ENCODE peak calls at places on chromosomes 5 and 9, in ten cellular contexts. V is AG04449, T is psoas muscle, B is dorsolateral prefrontal cortex, U is GM12865, S is hepatocyte, R is kidney epithelial cell, M is fibroblast of pulmonary artery, G is spleen, X is fibroblast of the aortic adventitia. H is an unnamed sample.

GRCh38 chr5:386432-387341 is 56.3 kb upstream of the EXOC3 start:
- DNase-seq in V (no peak), T (no peak), B (no peak), U (no peak), S (peak; percentile 34), R (no peak), M (peak; percentile 46), G (no peak), X (peak; percentile 45), H (no peak)

GRCh38 chr9:33202552-33203300 is 35.6 kb upstream of the B4GALT1 start:
- DNase-seq in V (no peak), T (peak; percentile 41), B (no peak), U (peak; percentile 87), S (no peak), R (no peak), M (peak; percentile 73), G (peak; percentile 84), X (peak; percentile 83), H (no peak)

GRCh38 chr9:134025606-134026541 is 593 bp downstream of the BRD3OS start:
- DNase-seq in V (no peak), T (peak; percentile 39), B (no peak), U (peak; percentile 64), S (peak; percentile 77), R (no peak), M (peak; percentile 33), G (no peak), X (peak; percentile 33), H (peak; percentile 72)

GRCh38 chr5:95358858-95359257 is 32.3 kb upstream of the FAM81B start:
- DNase-seq in V (no peak), T (no peak), B (no peak), U (no peak), S (no peak), R (no peak), M (no peak), G (no peak), X (no peak), H (no peak)

GRCh38 chr5:176768174-176768970 is 42.0 kb upstream of the UNC5A start:
- DNase-seq in V (no peak), T (no peak), B (no peak), U (no peak), S (no peak), R (no peak), M (no peak), G (peak; percentile 27), X (no peak), H (no peak)

GRCh38 chr5:43315262-43315661 is 2.0 kb upstream of the HMGCS1 start:
- DNase-seq in V (no peak), T (no peak), B (no peak), U (peak; percentile 18), S (peak; percentile 57), R (peak; percentile 62), M (peak; percentile 25), G (no peak), X (no peak), H (no peak)

GRCh38 chr9:126615791-126616447 is 2.2 kb downstream of the LMX1B start:
- DNase-seq in V (no peak), T (no peak), B (no peak), U (no peak), S (no peak), R (no peak), M (no peak), G (no peak), X (no peak), H (peak; percentile 22)

GRCh38 chr9:81303658-81304057 is 385.7 kb downstream of the TLE1 start:
- DNase-seq in V (no peak), T (no peak), B (no peak), U (no peak), S (no peak), R (no peak), M (no peak), G (no peak), X (no peak), H (no peak)

GRCh38 chr5:139513852-139514485 is 31.4 kb upstream of the STING1 start:
- DNase-seq in V (no peak), T (no peak), B (peak; percentile 45), U (no peak), S (no peak), R (no peak), M (no peak), G (peak; percentile 54), X (no peak), H (no peak)

GRCh38 chr9:19087601-19088000 is 15.1 kb downstream of the HAUS6 start:
- DNase-seq in V (no peak), T (no peak), B (no peak), U (no peak), S (no peak), R (peak; percentile 80), M (peak; percentile 31), G (no peak), X (peak; percentile 9), H (no peak)

GRCh38 chr9:95336281-95336680 is 18.8 kb upstream of the FANCC start:
- DNase-seq in V (no peak), T (no peak), B (no peak), U (peak; percentile 37), S (peak; percentile 22), R (no peak), M (peak; percentile 17), G (no peak), X (peak; percentile 20), H (no peak)

GRCh38 chr5:34480810-34481528 is 175.2 kb upstream of the RAI14 start:
- DNase-seq in V (no peak), T (no peak), B (no peak), U (peak; percentile 40), S (no peak), R (no peak), M (no peak), G (no peak), X (no peak), H (no peak)

GRCh38 chr5:34476941-34477565 is 179.1 kb upstream of the RAI14 start:
- DNase-seq in V (no peak), T (no peak), B (no peak), U (no peak), S (no peak), R (no peak), M (no peak), G (no peak), X (no peak), H (no peak)

GRCh38 chr5:34474573-34475021 is 181.5 kb upstream of the RAI14 start:
- DNase-seq in V (no peak), T (no peak), B (no peak), U (peak; percentile 62), S (peak; percentile 66), R (no peak), M (peak; percentile 82), G (no peak), X (peak; percentile 81), H (no peak)

GRCh38 chr5:34469971-34470370 is 186.2 kb upstream of the RAI14 start:
- DNase-seq in V (no peak), T (no peak), B (no peak), U (no peak), S (no peak), R (no peak), M (no peak), G (no peak), X (no peak), H (no peak)

DNA sequence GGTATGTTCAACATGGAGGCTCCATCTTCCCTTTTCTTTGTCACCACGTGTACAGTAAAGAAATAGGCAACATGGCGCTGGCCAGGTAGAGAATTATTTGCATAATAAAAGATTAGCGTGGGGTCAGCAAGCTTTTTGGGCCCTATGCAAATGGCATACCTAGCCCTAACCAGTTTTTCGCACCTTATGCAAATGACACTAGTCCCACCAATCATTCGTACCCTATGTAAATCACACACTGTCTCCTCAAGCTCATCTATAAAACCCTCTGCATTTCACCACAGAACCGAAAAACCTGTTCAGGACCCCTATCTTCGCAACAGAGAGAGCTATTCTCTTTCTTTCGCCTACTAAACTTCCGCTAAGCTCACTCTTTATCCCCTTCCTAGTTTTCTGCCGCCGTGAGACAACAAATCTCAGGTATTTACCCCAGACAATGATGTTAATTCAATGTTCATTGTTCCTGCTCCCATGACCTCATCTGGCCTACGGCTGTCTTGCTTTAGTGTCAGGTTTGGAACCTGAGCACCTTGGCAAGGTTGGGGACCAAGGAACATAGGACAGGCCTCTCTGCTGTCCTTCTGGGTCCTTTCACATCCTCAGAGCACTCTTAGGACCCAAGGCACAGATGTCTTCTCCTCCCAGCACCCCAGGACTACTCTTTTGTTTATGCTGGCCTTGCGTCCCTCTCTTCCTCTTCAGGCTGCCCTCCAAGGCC is 180.7 kb upstream of the RAI14 start:
- DNase-seq in V (no peak), T (no peak), B (no peak), U (no peak), S (no peak), R (no peak), M (no peak), G (no peak), X (no peak), H (no peak)
- TF ChIP-seq CTCF in V (no peak), T (no peak), B (no peak), U (no peak), S (no peak), R (no peak), M (no peak), G (no peak), X (no peak), H (no peak)

GRCh38 chr5:150286820-150287219 is 2.8 kb downstream of the CAMK2A start:
- DNase-seq in V (no peak), T (no peak), B (no peak), U (peak; percentile 30), S (peak; percentile 57), R (no peak), M (no peak), G (peak; percentile 40), X (no peak), H (peak; percentile 28)
- TF ChIP-seq CTCF in V (no peak), T (peak; percentile 12), B (no peak), U (peak; percentile 37), S (peak; percentile 32), R (peak; percentile 45), M (peak; percentile 20), G (no peak), X (peak; percentile 6), H (peak; percentile 56)

GRCh38 chr5:116291271-116291670 is 206.4 kb downstream of the COMMD10 start:
- DNase-seq in V (no peak), T (no peak), B (no peak), U (no peak), S (no peak), R (no peak), M (no peak), G (no peak), X (peak; percentile 23), H (no peak)

GRCh38 chr5:116288524-116288923 is 203.7 kb downstream of the COMMD10 start:
- DNase-seq in V (no peak), T (no peak), B (no peak), U (no peak), S (no peak), R (no peak), M (no peak), G (no peak), X (no peak), H (no peak)

GRCh38 chr5:116289276-116289675 is 204.5 kb downstream of the COMMD10 start:
- DNase-seq in V (no peak), T (no peak), B (no peak), U (no peak), S (no peak), R (no peak), M (no peak), G (no peak), X (no peak), H (no peak)
- TF ChIP-seq CTCF in V (no peak), T (no peak), B (no peak), U (no peak), S (no peak), R (peak; percentile 14), M (no peak), G (no peak), X (peak; percentile 1), H (no peak)

DNA sequence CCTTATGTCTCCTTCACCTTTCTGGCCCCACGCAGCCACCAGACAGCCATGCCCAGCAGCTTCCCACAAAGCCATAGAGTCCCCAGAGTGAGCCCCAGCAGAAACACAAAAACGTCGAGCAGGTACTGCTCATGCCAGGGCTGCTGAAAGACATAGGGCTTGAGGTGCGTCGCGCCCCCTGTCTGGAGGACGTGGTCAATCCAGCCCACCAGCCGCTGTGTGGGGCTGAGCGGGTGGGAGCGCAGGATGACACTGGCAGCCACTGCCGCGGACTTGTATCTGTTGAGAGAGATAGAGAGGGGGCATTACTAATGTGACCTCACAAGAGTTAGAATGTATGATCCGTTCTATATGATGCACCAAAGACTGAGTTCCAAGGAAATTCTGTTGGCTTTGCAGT is 31.0 kb downstream of the UGT3A2 start:
- DNase-seq in V (no peak), T (no peak), B (no peak), U (no peak), S (no peak), R (no peak), M (no peak), G (no peak), X (no peak), H (no peak)
- TF ChIP-seq CTCF in V (no peak), T (no peak), B (no peak), U (no peak), S (no peak), R (no peak), M (no peak), G (no peak), X (no peak), H (no peak)